ENCODE peak calls at places on chromosome 3, in four cellular contexts. L, H, W and X are unnamed samples.

GRCh38 chr3:69774029-69774428 is 34.8 kb downstream of the MITF start:
- DNase-seq in L (no peak), H (no peak), W (no peak), X (peak)

GRCh38 chr3:124275421-124275820 is 283.5 kb upstream of the ROPN1 start:
- DNase-seq in L (no peak), H (no peak), W (no peak), X (no peak)

GRCh38 chr3:194184265-194184751 is 48.4 kb downstream of the HES1 start:
- DNase-seq in L (peak), H (no peak), W (no peak), X (no peak)

GRCh38 chr3:113804701-113805100 is 33.9 kb upstream of the GRAMD1C start:
- DNase-seq in L (no peak), H (no peak), W (no peak), X (no peak)

GRCh38 chr3:164450276-164450905 is 627.9 kb downstream of the SI start:
- DNase-seq in L (no peak), H (peak), W (no peak), X (peak)

GRCh38 chr3:128278761-128279593 is 125.7 kb downstream of the EEFSEC start:
- DNase-seq in L (peak), H (peak), W (no peak), X (peak)

GRCh38 chr3:18246336-18247060 is 178.6 kb downstream of the SATB1 start:
- DNase-seq in L (no peak), H (no peak), W (no peak), X (no peak)

GRCh38 chr3:198081421-198081844 is 121.4 kb downstream of the LMLN start:
- DNase-seq in L (peak), H (no peak), W (no peak), X (no peak)

GRCh38 chr3:111517801-111518200 is 24.2 kb upstream of the CD96 start:
- DNase-seq in L (no peak), H (no peak), W (no peak), X (no peak)

GRCh38 chr3:118480101-118480860 is 554.4 kb downstream of the IGSF11 start:
- DNase-seq in L (no peak), H (no peak), W (no peak), X (no peak)

GRCh38 chr3:171986755-171987535 is 52.4 kb upstream of the FNDC3B start:
- DNase-seq in L (no peak), H (no peak), W (no peak), X (no peak)

GRCh38 chr3:159711560-159712333 is 276.9 kb upstream of the IL12A start:
- DNase-seq in L (peak), H (peak), W (no peak), X (peak)

GRCh38 chr3:46898321-46899150 is 21.0 kb downstream of the PTH1R start:
- DNase-seq in L (peak), H (no peak), W (no peak), X (no peak)

GRCh38 chr3:41317298-41317697 is 118.0 kb downstream of the CTNNB1 start:
- DNase-seq in L (no peak), H (no peak), W (no peak), X (no peak)

GRCh38 chr3:113274959-113275556 is 63.7 kb downstream of the BOC start:
- DNase-seq in L (no peak), H (no peak), W (no peak), X (no peak)

GRCh38 chr3:130093741-130094391 is 12.2 kb downstream of the ALG1L2 start:
- DNase-seq in L (peak), H (no peak), W (no peak), X (no peak)

GRCh38 chr3:143464850-143465249 is 345.3 kb downstream of the CHST2 start:
- DNase-seq in L (no peak), H (peak), W (no peak), X (peak)

GRCh38 chr3:12944849-12945248 is 103.5 kb upstream of the RPL32 start:
- DNase-seq in L (peak), H (no peak), W (no peak), X (no peak)

GRCh38 chr3:188286087-188286513 is 132.1 kb downstream of the LPP start:
- DNase-seq in L (no peak), H (peak), W (no peak), X (peak)

GRCh38 chr3:151538706-151539403 is 78.0 kb upstream of the IGSF10 start:
- DNase-seq in L (peak), H (peak), W (no peak), X (peak)

GRCh38 chr3:192892981-192893827 is 24.5 kb downstream of the MB21D2 start:
- DNase-seq in L (peak), H (peak), W (peak), X (peak)

GRCh38 chr3:138933068-138933668 is 13.8 kb downstream of the FOXL2 start:
- DNase-seq in L (no peak), H (no peak), W (no peak), X (no peak)

GRCh38 chr3:23916152-23916885 is 471 bp downstream of the NKIRAS1 start:
- DNase-seq in L (no peak), H (no peak), W (no peak), X (peak)

GRCh38 chr3:197298858-197299854 is 744 bp upstream of the DLG1 start:
- DNase-seq in L (peak), H (no peak), W (no peak), X (peak)

GRCh38 chr3:163058190-163058854 is 1561.7 kb downstream of the OTOL1 start:
- DNase-seq in L (no peak), H (no peak), W (no peak), X (peak)

GRCh38 chr3:88041005-88041404 is 17.8 kb downstream of the CGGBP1 start:
- DNase-seq in L (no peak), H (no peak), W (no peak), X (no peak)

GRCh38 chr3:22937536-22937935 is 265.6 kb upstream of the UBE2E2 start:
- DNase-seq in L (no peak), H (no peak), W (no peak), X (no peak)

GRCh38 chr3:139691619-139692018 is 13.8 kb upstream of the NMNAT3 start:
- DNase-seq in L (no peak), H (no peak), W (no peak), X (no peak)

GRCh38 chr3:9619180-9619579 is 30.1 kb upstream of the MTMR14 start:
- DNase-seq in L (no peak), H (no peak), W (no peak), X (no peak)

GRCh38 chr3:4712109-4712508 is 219.0 kb downstream of the ITPR1 start:
- DNase-seq in L (no peak), H (no peak), W (no peak), X (peak)

GRCh38 chr3:27708246-27708645 is 13.9 kb downstream of the EOMES start:
- DNase-seq in L (no peak), H (no peak), W (no peak), X (peak)

GRCh38 chr3:152244156-152244888 is 24.4 kb upstream of the MBNL1 start:
- DNase-seq in L (no peak), H (no peak), W (no peak), X (no peak)

GRCh38 chr3:64489361-64490044 is 198.3 kb downstream of the ADAMTS9 start:
- DNase-seq in L (peak), H (no peak), W (no peak), X (no peak)

GRCh38 chr3:170321326-170322034 is 36.0 kb upstream of the SKIL start:
- DNase-seq in L (no peak), H (peak), W (no peak), X (no peak)

GRCh38 chr3:82741346-82741745 is 979.9 kb upstream of the GBE1 start:
- DNase-seq in L (no peak), H (no peak), W (no peak), X (no peak)

GRCh38 chr3:102248981-102249705 is 185.7 kb upstream of the ZPLD1 start:
- DNase-seq in L (no peak), H (no peak), W (no peak), X (no peak)

GRCh38 chr3:13579089-13579488 is 30.2 kb downstream of the FBLN2 start:
- DNase-seq in L (no peak), H (peak), W (no peak), X (peak)

GRCh38 chr3:185306847-185307246 is 53.0 kb upstream of the EHHADH start:
- DNase-seq in L (no peak), H (no peak), W (no peak), X (no peak)

GRCh38 chr3:185309309-185309708 is 53.6 kb upstream of the MAP3K13 start:
- DNase-seq in L (no peak), H (no peak), W (no peak), X (no peak)

GRCh38 chr3:185312006-185312405 is 50.9 kb upstream of the MAP3K13 start:
- DNase-seq in L (no peak), H (no peak), W (no peak), X (no peak)

GRCh38 chr3:185309795-185310194 is 53.1 kb upstream of the MAP3K13 start:
- DNase-seq in L (no peak), H (no peak), W (no peak), X (no peak)

DNA sequence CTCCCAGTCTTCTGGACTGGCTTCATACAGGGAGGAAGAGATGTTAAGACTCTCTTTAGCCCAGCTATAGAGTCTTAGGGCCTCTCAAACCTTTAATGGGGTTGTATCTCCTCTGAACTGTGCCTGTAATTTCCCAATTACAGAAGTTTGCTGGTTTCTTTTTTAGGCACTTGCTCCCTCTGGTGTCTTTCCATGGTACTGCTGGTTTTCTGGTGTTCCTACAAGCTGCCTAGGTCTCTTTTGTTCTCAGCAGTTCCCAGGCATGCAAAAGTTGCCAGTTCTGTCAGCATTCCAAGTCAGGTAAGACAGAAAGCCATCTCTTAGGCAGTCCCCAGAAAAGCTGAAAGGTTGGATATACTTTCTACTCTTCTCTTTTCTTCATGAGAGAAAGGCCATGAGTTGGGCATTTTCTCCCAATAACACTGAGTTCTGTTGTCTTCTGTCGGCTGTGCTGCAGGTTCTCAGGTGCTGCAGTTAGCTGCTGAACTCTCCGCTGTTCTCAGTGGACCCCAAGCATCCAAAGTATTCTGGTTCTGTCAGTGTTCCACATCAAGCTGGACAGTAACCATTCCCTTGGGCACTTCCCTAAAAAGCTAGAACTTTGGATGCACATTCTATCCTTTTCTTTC is 54.4 kb upstream of the EHHADH start:
- DNase-seq in L (peak), H (peak), W (peak), X (peak)
- TF ChIP-seq CTCF in L (peak), H (peak), W (peak), X (peak)

DNA sequence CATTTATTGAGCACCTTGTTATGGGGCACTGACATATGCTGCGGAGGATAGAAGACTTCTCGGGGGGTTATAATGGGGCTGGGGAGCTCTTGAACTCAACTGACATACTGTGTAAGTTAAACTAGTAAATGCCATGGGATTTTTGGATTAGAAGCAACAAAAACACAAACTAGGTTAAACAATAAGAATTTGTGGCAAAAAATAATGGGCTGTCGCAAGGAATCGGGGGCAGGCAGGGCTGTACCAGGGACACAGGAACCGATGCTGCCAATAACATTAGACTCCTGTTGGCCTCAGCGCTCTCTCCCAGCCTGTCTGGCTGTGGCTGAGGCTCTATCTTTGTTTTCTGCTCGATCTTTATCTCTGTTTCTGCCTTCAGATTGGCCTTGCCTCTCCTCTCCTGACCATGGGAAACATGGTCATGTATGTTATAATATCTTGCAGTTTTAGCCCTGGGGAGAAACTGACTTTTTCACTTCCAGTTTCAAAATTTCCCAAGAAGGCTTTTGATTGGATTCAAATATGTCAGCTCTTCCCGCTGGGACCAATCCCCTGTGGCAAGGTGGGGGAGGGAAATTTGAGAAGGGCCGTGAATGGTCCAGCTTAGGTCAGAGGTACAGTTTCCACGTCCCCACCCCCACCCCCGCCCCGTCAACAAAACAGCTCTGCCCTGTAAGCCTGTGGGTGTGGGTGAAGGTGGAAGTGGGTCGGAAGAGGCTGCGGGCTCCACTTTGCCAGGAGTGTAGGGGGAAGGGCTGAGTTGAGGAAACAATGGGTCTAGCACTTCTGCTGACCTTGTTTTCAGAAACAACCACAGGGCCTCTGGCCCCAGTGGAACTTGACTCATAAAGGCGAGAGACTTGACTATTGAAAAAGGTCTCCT is 161.0 kb upstream of the TBL1XR1 start:
- DNase-seq in L (peak), H (peak), W (peak), X (peak)
- H3K4me3 ChIP-seq in L (peak), H (no peak), W (no peak), X (peak)

DNA sequence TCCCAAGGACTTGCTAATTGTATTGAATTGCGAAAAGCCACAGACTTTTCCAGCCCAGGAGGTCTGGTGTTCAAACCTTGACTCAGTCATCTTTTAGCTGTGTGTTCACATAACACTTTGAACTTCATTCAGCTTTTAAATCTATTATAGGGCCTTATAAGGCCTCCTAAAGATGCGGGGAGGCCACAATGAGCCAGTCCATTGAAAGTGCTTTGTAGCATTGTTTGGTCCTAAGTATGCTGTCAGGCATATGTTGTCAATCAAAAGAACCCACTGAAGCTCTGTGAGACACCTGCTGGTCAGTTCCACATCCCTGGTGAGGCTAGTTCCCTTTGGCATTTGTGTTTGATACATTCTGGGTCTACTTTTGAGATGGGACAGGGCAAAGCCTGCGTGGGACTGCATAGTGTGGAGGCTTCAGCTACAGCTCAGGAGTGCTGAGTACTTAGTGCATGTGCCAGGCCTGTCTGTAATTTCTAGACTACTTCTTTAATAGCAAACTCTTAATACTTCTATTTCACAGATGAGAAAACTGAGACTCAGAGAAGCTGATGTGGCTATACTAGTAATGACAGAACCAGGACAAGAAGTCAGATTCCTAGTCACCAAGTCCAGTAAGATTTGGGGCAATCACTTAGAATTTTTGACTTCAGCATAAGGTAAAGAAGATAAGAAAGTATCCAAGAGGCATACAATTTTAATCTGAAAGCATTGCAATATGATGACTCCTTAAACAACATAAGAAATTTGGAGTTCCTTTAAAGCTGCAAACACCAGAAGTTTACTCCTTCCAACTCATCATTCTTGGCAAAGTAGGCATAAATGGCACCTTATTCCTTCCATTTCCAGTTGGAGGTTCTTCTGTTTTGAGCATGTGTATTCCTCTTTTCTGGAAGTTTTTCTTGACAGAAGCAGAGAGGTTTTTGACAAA is 213.0 kb downstream of the PDCD6IP start:
- DNase-seq in L (peak), H (peak), W (no peak), X (no peak)
- TF ChIP-seq CTCF in L (peak), H (peak), W (no peak), X (no peak)

GRCh38 chr3:51362476-51362875 is 22.6 kb upstream of the MANF start:
- DNase-seq in L (no peak), H (no peak), W (no peak), X (no peak)
- H3K4me3 ChIP-seq in L (no peak), H (no peak), W (no peak), X (no peak)

GRCh38 chr3:53728606-53729005 is 117.6 kb downstream of the CHDH start:
- DNase-seq in L (no peak), H (no peak), W (no peak), X (no peak)

GRCh38 chr3:53729130-53729529 is 117.1 kb downstream of the CHDH start:
- DNase-seq in L (no peak), H (no peak), W (no peak), X (no peak)

GRCh38 chr3:53731934-53732624 is 114.1 kb downstream of the CHDH start:
- DNase-seq in L (no peak), H (no peak), W (no peak), X (no peak)

GRCh38 chr3:53730565-53730964 is 115.7 kb downstream of the CHDH start:
- DNase-seq in L (no peak), H (peak), W (no peak), X (peak)

GRCh38 chr3:53729618-53730017 is 116.6 kb downstream of the CHDH start:
- DNase-seq in L (no peak), H (no peak), W (no peak), X (peak)
- TF ChIP-seq CTCF in L (no peak), H (no peak), W (no peak), X (no peak)

DNA sequence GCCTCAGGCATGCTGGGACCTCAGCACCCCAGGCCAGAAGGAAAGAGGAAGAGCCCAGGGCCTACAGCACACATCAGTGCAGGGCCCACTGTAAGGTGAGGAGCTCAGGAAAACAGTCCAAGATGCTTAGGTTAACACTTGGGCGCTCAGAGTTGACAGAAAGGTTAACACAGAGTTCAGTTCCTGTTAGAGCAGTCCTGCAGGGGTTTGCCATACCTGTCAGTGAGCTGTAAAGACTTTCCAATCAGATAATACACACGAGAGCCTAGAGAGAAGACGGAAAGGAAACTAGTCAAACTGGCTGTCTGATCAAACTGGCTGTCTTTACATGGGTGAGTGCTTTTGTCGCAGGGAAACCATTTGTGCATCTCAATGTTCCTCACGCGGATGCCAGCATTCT is 61.4 kb upstream of the ARHGEF26 start:
- DNase-seq in L (no peak), H (no peak), W (no peak), X (no peak)
- H3K4me3 ChIP-seq in L (no peak), H (no peak), W (no peak), X (no peak)

DNA sequence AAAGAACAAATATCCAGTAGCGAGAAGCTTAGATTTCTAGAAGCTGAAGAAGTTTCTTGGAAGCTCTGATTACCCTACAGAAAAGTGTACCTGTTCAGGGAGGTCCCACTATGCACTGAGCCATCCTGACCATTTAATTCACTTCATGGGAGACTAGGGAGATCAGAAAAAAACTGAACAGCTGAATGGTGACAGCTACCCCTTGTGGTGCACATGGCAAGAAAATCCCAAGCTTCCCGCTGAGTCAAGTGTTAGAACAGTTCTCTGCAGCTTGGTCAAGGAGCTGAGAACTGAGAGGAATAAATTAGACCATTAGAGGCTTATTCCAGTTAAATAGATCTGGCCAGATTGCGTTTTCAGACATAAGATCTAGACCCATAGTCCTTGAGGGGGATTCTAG is 197.2 kb upstream of the VEPH1 start:
- DNase-seq in L (peak), H (no peak), W (no peak), X (no peak)
- TF ChIP-seq CTCF in L (no peak), H (no peak), W (no peak), X (no peak)